ENCODE peak calls at places on chromosome 4, in six cellular contexts. D, G, C, W, X and M are unnamed samples.

GRCh38 chr4:115944146-115944905 is 830.9 kb upstream of the NDST4 start:
- DNase-seq in X (no peak), D (no peak), C (no peak), G (no peak), W (no peak), M (no peak)

GRCh38 chr4:116070283-116070682 is 956.9 kb upstream of the NDST4 start:
- DNase-seq in W (no peak), G (no peak), X (no peak), D (no peak), C (no peak), M (no peak)

GRCh38 chr4:15233626-15234025 is 194.2 kb upstream of the C1QTNF7 start:
- DNase-seq in D (no peak), G (no peak), W (no peak), C (no peak), X (no peak), M (no peak)

GRCh38 chr4:38691251-38692008 is 27.4 kb downstream of the KLF3 start:
- DNase-seq in D (no peak), W (peak), G (no peak), C (no peak), X (no peak), M (no peak)

GRCh38 chr4:76706581-76706980 is 191.4 kb downstream of the SOWAHB start:
- DNase-seq in C (no peak), X (no peak), D (no peak), G (no peak), W (no peak), M (no peak)

GRCh38 chr4:187209921-187210613 is 486.4 kb upstream of the FAT1 start:
- DNase-seq in D (no peak), X (no peak), G (no peak), W (no peak), C (no peak), M (peak)

GRCh38 chr4:121951570-121952110 is at the start of gene TRPC3:
- DNase-seq in C (peak), G (no peak), D (peak), W (peak), X (peak), M (no peak)

GRCh38 chr4:169207436-169208089 is 63.2 kb downstream of the SH3RF1 start:
- DNase-seq in C (no peak), D (no peak), G (no peak), X (no peak), W (no peak), M (no peak)

GRCh38 chr4:86744570-86744969 is 104.6 kb downstream of the SLC10A6 start:
- DNase-seq in W (no peak), G (no peak), X (no peak), D (no peak), C (no peak), M (no peak)

GRCh38 chr4:169071781-169072180 is 61.7 kb upstream of the CBR4 start:
- DNase-seq in C (no peak), W (no peak), D (no peak), X (no peak), G (no peak), M (no peak)

GRCh38 chr4:8039290-8039689 is 99.6 kb upstream of the AFAP1 start:
- DNase-seq in D (no peak), W (no peak), G (no peak), X (no peak), C (no peak), M (no peak)

GRCh38 chr4:90318208-90318607 is 191.0 kb downstream of the CCSER1 start:
- DNase-seq in G (no peak), D (no peak), C (no peak), X (no peak), W (no peak), M (peak)

GRCh38 chr4:71545168-71545567 is 206.3 kb downstream of the SLC4A4 start:
- DNase-seq in D (no peak), C (no peak), G (no peak), X (no peak), W (no peak), M (peak)

GRCh38 chr4:98446499-98447375 is 185.6 kb downstream of the RAP1GDS1 start:
- DNase-seq in D (peak), G (no peak), C (no peak), X (no peak), W (no peak), M (no peak)

GRCh38 chr4:121256346-121256745 is 92.2 kb upstream of the TNIP3 start:
- DNase-seq in W (no peak), X (no peak), D (no peak), G (no peak), C (no peak), M (peak)

GRCh38 chr4:32826169-32826568 is 2106.0 kb downstream of the PCDH7 start:
- DNase-seq in G (no peak), C (no peak), X (no peak), W (no peak), D (no peak), M (no peak)

GRCh38 chr4:181536753-181537434 is 706.3 kb upstream of the TENM3 start:
- DNase-seq in W (no peak), G (no peak), C (no peak), D (no peak), X (no peak), M (peak)

GRCh38 chr4:82500106-82500738 is 61.6 kb downstream of the TMEM150C start:
- DNase-seq in D (no peak), G (no peak), W (no peak), C (no peak), X (no peak), M (peak)

GRCh38 chr4:5824635-5825034 is 68.3 kb downstream of the CRMP1 start:
- DNase-seq in W (no peak), D (no peak), G (no peak), C (no peak), X (no peak), M (no peak)